ENCODE peak calls at places on chromosomes 16 and 17, in eight cellular contexts. Z, F, L, B, Q, E, J and V are unnamed samples.

GRCh38 chr17:30819941-30820705 is 4.4 kb downstream of the CRLF3 start:
- DNase-seq in E (no peak), Z (no peak), J (no peak), B (peak), F (no peak), Q (no peak), L (no peak), V (no peak)

GRCh38 chr17:34254651-34255380 is at the start of gene CCL2:
- DNase-seq in B (no peak), Z (no peak), J (peak), F (peak), E (peak), Q (no peak), L (peak), V (peak)

GRCh38 chr17:77372444-77373297 is 231.9 kb downstream of the SEC14L1 start:
- DNase-seq in Z (peak), E (peak), B (peak), Q (no peak), J (peak), L (peak), F (peak), V (peak)

GRCh38 chr16:82824408-82824807 is 197.6 kb downstream of the CDH13 start:
- DNase-seq in F (no peak), Z (no peak), J (no peak), L (no peak), E (no peak), B (no peak), Q (no peak), V (no peak)

GRCh38 chr17:4566785-4567184 is 6.4 kb upstream of the GGT6 start:
- DNase-seq in F (peak), L (peak), B (no peak), E (peak), Q (peak), J (no peak), Z (peak), V (peak)

GRCh38 chr17:33967608-33968349 is 287.3 kb upstream of the CCL2 start:
- DNase-seq in E (no peak), Q (no peak), L (no peak), B (no peak), F (no peak), Z (no peak), J (no peak), V (no peak)

GRCh38 chr16:67137605-67138004 is 13.2 kb downstream of the B3GNT9 start:
- DNase-seq in Q (no peak), L (no peak), F (no peak), Z (no peak), B (no peak), E (no peak), J (no peak), V (no peak)

GRCh38 chr16:12435730-12436129 is 368.0 kb downstream of the CPPED1 start:
- DNase-seq in Q (no peak), E (no peak), Z (no peak), L (no peak), J (no peak), F (no peak), B (no peak), V (no peak)

GRCh38 chr16:85936761-85937343 is 37.9 kb downstream of the IRF8 start:
- DNase-seq in L (no peak), E (no peak), J (no peak), Z (no peak), Q (no peak), B (no peak), F (no peak), V (no peak)

GRCh38 chr17:32631341-32632109 is 144.7 kb downstream of the CDK5R1 start:
- DNase-seq in B (no peak), Z (no peak), J (no peak), F (no peak), L (no peak), Q (no peak), E (no peak), V (no peak)

GRCh38 chr16:67268136-67268579 is 11.2 kb upstream of the PLEKHG4 start:
- DNase-seq in F (no peak), L (no peak), J (peak), E (no peak), B (peak), Q (no peak), Z (no peak), V (peak)

GRCh38 chr17:28274591-28275265 is 44.3 kb upstream of the TMEM97 start:
- DNase-seq in F (no peak), Z (no peak), L (no peak), J (no peak), B (no peak), E (no peak), Q (no peak), V (no peak)

GRCh38 chr16:68954871-68955635 is 111.7 kb downstream of the TANGO6 start:
- DNase-seq in E (no peak), F (no peak), Q (no peak), B (no peak), Z (no peak), L (no peak), J (no peak), V (no peak)

GRCh38 chr17:527247-527646 is 174.6 kb upstream of the RPH3AL start:
- DNase-seq in Z (no peak), Q (no peak), J (no peak), L (no peak), E (no peak), B (no peak), F (no peak), V (no peak)

GRCh38 chr17:1038459-1039118 is 41.7 kb downstream of the TIMM22 start:
- DNase-seq in E (no peak), Q (no peak), F (no peak), B (no peak), J (no peak), Z (no peak), L (no peak), V (no peak)

GRCh38 chr16:25605381-25605780 is 86.4 kb upstream of the HS3ST4 start:
- DNase-seq in Q (no peak), L (no peak), J (no peak), B (no peak), Z (no peak), E (no peak), F (no peak), V (no peak)

GRCh38 chr17:41974031-41974430 is 7.4 kb downstream of the CNP start:
- DNase-seq in L (no peak), J (no peak), E (no peak), Z (no peak), F (no peak), Q (no peak), B (no peak), V (peak)

GRCh38 chr16:58509256-58510096 is 5.8 kb upstream of the SETD6 start:
- DNase-seq in Z (no peak), F (no peak), E (no peak), B (no peak), J (peak), Q (no peak), L (no peak), V (peak)

GRCh38 chr16:60027351-60027750 is 1293.2 kb upstream of the GOT2 start:
- DNase-seq in B (no peak), Q (peak), Z (no peak), L (no peak), F (no peak), E (no peak), J (no peak), V (no peak)

GRCh38 chr17:36525888-36526287 is 8.8 kb downstream of the MYO19 start:
- DNase-seq in E (no peak), B (no peak), Q (no peak), Z (no peak), J (no peak), L (no peak), F (no peak), V (no peak)

GRCh38 chr16:1645914-1646525 is 32.1 kb upstream of the JPT2 start:
- DNase-seq in L (no peak), E (no peak), Z (peak), F (no peak), J (no peak), B (no peak), Q (no peak), V (no peak)

GRCh38 chr16:1620391-1620790 is 8.2 kb downstream of the CRAMP1 start:
- DNase-seq in F (no peak), Q (no peak), B (no peak), L (no peak), E (no peak), Z (no peak), J (no peak), V (no peak)

GRCh38 chr17:8062435-8062806 is 23.6 kb downstream of the ALOX15B start:
- DNase-seq in F (no peak), Q (no peak), J (no peak), E (no peak), Z (no peak), B (no peak), L (no peak), V (no peak)

GRCh38 chr17:7885357-7886226 is 3.0 kb upstream of the CHD3 start:
- DNase-seq in Q (no peak), B (peak), Z (peak), J (peak), E (peak), L (peak), F (peak), V (peak)

GRCh38 chr16:54242199-54242598 is 44.4 kb downstream of the IRX3 start:
- DNase-seq in L (no peak), Z (no peak), Q (no peak), J (no peak), E (no peak), B (no peak), F (no peak), V (no peak)

GRCh38 chr16:88941933-88942909 is 34.8 kb downstream of the CBFA2T3 start:
- DNase-seq in L (no peak), J (no peak), B (peak), Z (peak), Q (no peak), F (no peak), E (peak), V (peak)

GRCh38 chr16:77816293-77816692 is 27.9 kb downstream of the VAT1L start:
- DNase-seq in J (no peak), Z (no peak), L (no peak), B (no peak), E (peak), Q (no peak), F (no peak), V (no peak)

GRCh38 chr16:79261461-79261860 is 339.1 kb downstream of the MAF start:
- DNase-seq in E (no peak), B (peak), J (no peak), Q (no peak), Z (peak), L (no peak), F (no peak), V (peak)

GRCh38 chr17:16286009-16286946 is 67.0 kb downstream of the CENPV start:
- DNase-seq in B (peak), F (peak), E (peak), L (peak), J (peak), Q (no peak), Z (peak), V (peak)

GRCh38 chr17:65807361-65807760 is 245.9 kb upstream of the AXIN2 start:
- DNase-seq in J (no peak), Z (no peak), L (no peak), Q (no peak), B (no peak), F (no peak), E (no peak), V (no peak)

GRCh38 chr17:80982426-80982974 is 9.1 kb upstream of the CHMP6 start:
- DNase-seq in Q (no peak), B (no peak), L (no peak), Z (no peak), F (no peak), J (no peak), E (no peak), V (no peak)

GRCh38 chr16:83942815-83943515 is 10.1 kb upstream of the OSGIN1 start:
- DNase-seq in B (no peak), Q (no peak), J (no peak), L (no peak), F (no peak), Z (no peak), E (no peak), V (no peak)

GRCh38 chr17:59161477-59161876 is 5.9 kb downstream of the PRR11 start:
- DNase-seq in Z (no peak), B (no peak), L (no peak), Q (no peak), E (no peak), J (no peak), F (no peak), V (no peak)

GRCh38 chr16:4859900-4860255 is 12.6 kb downstream of the UBN1 start:
- DNase-seq in L (no peak), Z (no peak), J (no peak), E (no peak), Q (no peak), F (no peak), B (no peak), V (no peak)

GRCh38 chr16:50202926-50203624 is 50.0 kb downstream of the TENT4B start:
- DNase-seq in Z (no peak), L (peak), J (no peak), F (no peak), B (no peak), Q (peak), E (no peak), V (no peak)
- H3K27ac ChIP-seq in Z (no peak), L (peak), J (peak), F (peak), B (peak), Q (peak), E (peak), V (peak)

DNA sequence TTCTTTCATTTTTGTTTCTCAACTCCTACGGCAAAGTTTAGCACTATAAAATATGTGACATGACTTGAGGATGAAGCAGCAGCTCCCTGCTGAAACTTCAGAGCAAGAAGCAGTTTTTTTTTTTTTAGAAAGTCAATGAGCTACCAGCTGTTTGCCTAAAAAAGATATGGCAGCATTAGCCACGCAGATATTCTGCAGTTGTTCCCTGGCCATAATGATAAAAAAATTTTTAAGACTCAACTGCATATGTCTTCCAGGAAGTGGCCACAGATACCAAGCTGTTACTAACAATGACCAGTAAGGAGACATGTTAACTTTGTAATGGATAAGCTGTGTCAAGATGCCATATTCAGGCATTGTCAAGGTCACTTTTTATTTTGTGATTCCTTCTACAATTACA is 319.6 kb upstream of the CDH11 start:
- DNase-seq in L (no peak), J (no peak), Q (no peak), Z (no peak), F (no peak), B (no peak), E (no peak), V (no peak)
- H3K27ac ChIP-seq in L (no peak), J (no peak), Q (no peak), Z (no peak), F (no peak), B (no peak), E (no peak), V (no peak)

DNA sequence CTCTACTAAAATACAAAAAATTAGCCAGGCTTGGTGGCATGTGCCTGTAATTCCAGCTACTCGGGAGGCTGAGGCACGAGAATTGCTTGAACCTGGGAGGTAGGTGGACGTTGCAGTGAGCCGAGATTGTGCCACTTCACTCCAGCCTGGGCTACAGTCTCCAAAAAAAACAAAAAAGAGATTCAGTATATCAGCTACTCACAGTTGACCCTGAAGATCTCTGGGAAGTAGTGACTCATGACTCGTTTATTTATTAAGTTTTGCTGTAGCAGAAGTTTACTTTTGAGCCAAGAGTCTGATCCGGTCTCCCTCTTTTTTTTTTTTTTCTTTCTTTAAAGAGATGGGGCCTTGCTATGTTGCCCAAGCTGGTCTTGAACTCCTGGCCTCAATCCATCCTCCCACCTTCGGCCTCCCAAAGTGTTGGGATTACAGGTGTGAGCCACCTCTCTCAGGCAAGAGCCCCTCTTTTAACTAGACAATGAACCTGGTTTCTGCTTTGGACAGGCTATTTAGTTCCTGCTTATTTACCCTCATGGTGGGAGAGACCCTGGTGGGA is 4.4 kb downstream of the MVP start:
- DNase-seq in L (no peak), J (no peak), E (peak), B (no peak), F (no peak), Z (no peak), Q (no peak), V (no peak)
- H3K27ac ChIP-seq in L (peak), J (peak), E (peak), B (peak), F (peak), Z (peak), Q (no peak), V (peak)

DNA sequence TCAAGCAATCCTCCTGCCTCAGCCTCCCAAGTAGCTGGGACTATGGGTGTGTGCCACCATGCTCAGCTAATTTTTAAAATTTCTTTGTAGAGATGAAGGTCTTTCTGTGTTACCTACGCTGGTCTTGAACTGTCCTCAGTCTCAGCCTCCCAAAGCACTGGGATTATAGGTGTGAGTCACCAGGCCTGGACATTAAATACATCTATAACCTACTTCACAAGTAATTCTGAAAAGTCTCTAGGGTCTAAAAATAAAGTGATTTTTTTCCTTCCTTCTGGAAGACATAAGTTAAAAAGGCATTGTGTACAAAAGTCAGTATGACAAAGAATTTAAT is 118.3 kb downstream of the PARN start:
- DNase-seq in E (no peak), B (no peak), L (no peak), F (no peak), Z (no peak), J (no peak), Q (no peak), V (no peak)
- H3K27ac ChIP-seq in E (no peak), B (no peak), L (no peak), F (no peak), Z (no peak), J (no peak), Q (no peak), V (no peak)

DNA sequence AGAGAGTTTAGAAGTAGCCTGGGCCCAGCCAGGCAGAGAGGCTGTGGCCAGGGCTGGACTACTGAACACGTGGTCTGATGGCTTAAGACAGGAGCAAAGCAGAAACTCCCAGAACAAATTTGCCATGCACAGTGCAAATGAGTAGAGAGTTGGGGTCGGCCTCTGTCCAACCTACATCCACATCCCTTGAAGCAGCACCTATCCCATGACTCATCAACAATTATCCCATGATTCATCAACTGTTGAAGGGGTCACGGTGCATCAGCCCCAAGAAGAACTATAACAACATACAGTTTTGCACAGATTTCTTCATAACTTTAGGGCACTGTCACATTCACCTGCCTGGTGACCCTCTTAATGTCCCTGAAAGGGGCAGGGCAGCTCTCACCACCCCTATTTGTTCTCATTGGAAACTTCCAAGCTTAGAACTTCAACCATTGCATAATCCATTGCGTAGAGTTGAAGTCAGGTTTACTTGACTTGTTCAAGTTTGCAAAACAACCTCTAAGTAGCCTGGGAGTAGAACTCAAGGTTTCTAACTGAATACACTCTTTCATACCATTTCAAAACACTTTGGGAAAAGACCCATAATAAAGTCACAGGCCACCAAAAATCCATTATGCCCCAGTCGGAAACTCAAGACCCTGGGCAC is 235.2 kb upstream of the CDH5 start:
- DNase-seq in B (no peak), J (no peak), L (no peak), Q (no peak), F (no peak), E (no peak), Z (no peak), V (no peak)
- H3K27ac ChIP-seq in B (no peak), J (no peak), L (peak), Q (no peak), F (peak), E (no peak), Z (no peak), V (no peak)

GRCh38 chr17:55764610-55765009 is 13.8 kb downstream of the PCTP start:
- DNase-seq in Q (no peak), J (no peak), F (no peak), E (no peak), B (no peak), Z (no peak), L (no peak), V (no peak)
- H3K27ac ChIP-seq in Q (peak), J (no peak), F (no peak), E (no peak), B (no peak), Z (no peak), L (peak), V (no peak)